ENCODE peak calls at places on chromosomes 1 and 21, in four cellular contexts. N is right lobe of liver, A is cardiac muscle cell, D is transverse colon. T is an unnamed sample. For H3K36me3 and H3K4me1, the result is how much of the 10 kb centered on the place peaks cover.

GRCh38 chr1:234973426-234974250 is 155.0 kb downstream of the TOMM20 start:
- DNase-seq in N (peak), A (no peak), D (no peak), T (peak)

GRCh38 chr1:97006044-97006676 is 284.6 kb downstream of the PTBP2 start:
- DNase-seq in N (no peak), A (no peak), D (no peak), T (no peak)

GRCh38 chr1:47262787-47263413 is 30.9 kb upstream of the TAL1 start:
- DNase-seq in N (peak), A (peak), D (peak), T (no peak)

GRCh38 chr1:178465011-178465410 is 31.8 kb downstream of the CLEC20A start:
- DNase-seq in N (no peak), A (no peak), D (no peak), T (no peak)

GRCh38 chr1:77536813-77537212 is 145.6 kb downstream of the ZZZ3 start:
- DNase-seq in N (no peak), A (no peak), D (no peak), T (no peak)

GRCh38 chr1:33439662-33440061 is 8.8 kb upstream of the PHC2 start:
- DNase-seq in N (no peak), A (no peak), D (no peak), T (no peak)

GRCh38 chr21:42594616-42595280 is 58.7 kb upstream of the PDE9A start:
- DNase-seq in N (no peak), A (no peak), D (no peak), T (no peak)

GRCh38 chr1:3790952-3791351 is 5.3 kb downstream of the LRRC47 start:
- DNase-seq in N (no peak), A (no peak), D (no peak), T (no peak)

GRCh38 chr1:179742291-179742690 is 800 bp upstream of the FAM163A start:
- DNase-seq in N (no peak), A (no peak), D (no peak), T (no peak)

GRCh38 chr1:18489417-18490143 is 8.8 kb downstream of the KLHDC7A start:
- DNase-seq in N (peak), A (no peak), D (no peak), T (no peak)

GRCh38 chr1:189185077-189185476 is 1292.6 kb downstream of the BRINP3 start:
- DNase-seq in N (no peak), A (no peak), D (no peak), T (no peak)

GRCh38 chr1:98205291-98206017 is 284.6 kb upstream of the DPYD start:
- DNase-seq in N (no peak), A (no peak), D (no peak), T (no peak)

GRCh38 chr1:43821471-43821870 is 112.1 kb upstream of the ARTN start:
- DNase-seq in N (no peak), A (no peak), D (no peak), T (no peak)

GRCh38 chr21:32554832-32555436 is 30.4 kb downstream of the TCP10L start:
- DNase-seq in N (no peak), A (no peak), D (no peak), T (no peak)

GRCh38 chr1:203048555-203049051 is 22.3 kb downstream of the PPFIA4 start:
- DNase-seq in N (no peak), A (peak), D (no peak), T (no peak)

GRCh38 chr1:85911742-85912141 is 203.5 kb upstream of the ZNHIT6 start:
- DNase-seq in N (no peak), A (no peak), D (no peak), T (no peak)

GRCh38 chr1:116393015-116393414 is 20.0 kb downstream of the ATP1A1 start:
- DNase-seq in N (no peak), A (no peak), D (no peak), T (no peak)

GRCh38 chr1:48228156-48228555 is 5.6 kb downstream of the SLC5A9 start:
- DNase-seq in N (peak), A (peak), D (no peak), T (no peak)

GRCh38 chr1:104195395-104195794 is 445.7 kb downstream of the AMY1C start:
- DNase-seq in N (no peak), A (no peak), D (no peak), T (no peak)

GRCh38 chr21:38888956-38889605 is 83.4 kb downstream of the ETS2 start:
- DNase-seq in N (no peak), A (no peak), D (no peak), T (no peak)

GRCh38 chr1:66489146-66489545 is 44.8 kb upstream of the SGIP1 start:
- DNase-seq in N (no peak), A (no peak), D (no peak), T (no peak)

GRCh38 chr1:81802601-81803422 is 2.1 kb downstream of the ADGRL2 start:
- DNase-seq in N (peak), A (peak), D (peak), T (peak)

GRCh38 chr1:152108899-152109222 is 6.4 kb downstream of the TCHH start:
- DNase-seq in N (no peak), A (no peak), D (no peak), T (no peak)

GRCh38 chr1:175217674-175218073 is 25.1 kb upstream of the KIAA0040 start:
- DNase-seq in N (no peak), A (no peak), D (no peak), T (no peak)

GRCh38 chr1:154326546-154327465 is 1.5 kb downstream of the ATP8B2 start:
- DNase-seq in N (no peak), A (no peak), D (no peak), T (no peak)

GRCh38 chr1:93605812-93606512 is 75.7 kb downstream of the BCAR3 start:
- DNase-seq in N (no peak), A (no peak), D (no peak), T (no peak)

GRCh38 chr1:43274804-43275180 is 5.0 kb downstream of the TMEM125 start:
- DNase-seq in N (peak), A (no peak), D (no peak), T (peak)

GRCh38 chr1:241459186-241459802 is 60.3 kb downstream of the FH start:
- DNase-seq in N (no peak), A (no peak), D (no peak), T (no peak)

GRCh38 chr1:77687519-77687906 is 5.1 kb upstream of the ZZZ3 start:
- DNase-seq in N (no peak), A (peak), D (no peak), T (peak)

GRCh38 chr1:169809370-169810095 is 14.8 kb upstream of the METTL18 start:
- DNase-seq in N (no peak), A (peak), D (no peak), T (no peak)

GRCh38 chr1:65059930-65060538 is 88.0 kb upstream of the AK4 start:
- DNase-seq in N (no peak), A (peak), D (no peak), T (no peak)

GRCh38 chr1:116817582-116818064 is 63.4 kb downstream of the CD2 start:
- DNase-seq in N (no peak), A (peak), D (peak), T (peak)

GRCh38 chr1:221782461-221782860 is 40.6 kb upstream of the DUSP10 start:
- DNase-seq in N (no peak), A (peak), D (no peak), T (no peak)

GRCh38 chr21:41559658-41560599 is 52.0 kb upstream of the TMPRSS2 start:
- DNase-seq in N (no peak), A (no peak), D (no peak), T (no peak)

GRCh38 chr1:35191429-35192055 is 1.4 kb downstream of the SFPQ start:
- DNase-seq in N (no peak), A (no peak), D (no peak), T (no peak)

GRCh38 chr1:203304391-203304918 is 864 bp upstream of the BTG2 start:
- DNase-seq in N (no peak), A (no peak), D (no peak), T (peak)

GRCh38 chr1:112702420-112703261 is 4.3 kb downstream of the RHOC start:
- DNase-seq in N (no peak), A (no peak), D (no peak), T (peak)

GRCh38 chr1:206912445-206913095 is 9.2 kb downstream of the FCMR start:
- DNase-seq in N (peak), A (peak), D (peak), T (no peak)
- H3K36me3 ChIP-seq in N (under half), A (under half), D (under half), T (under half)

DNA sequence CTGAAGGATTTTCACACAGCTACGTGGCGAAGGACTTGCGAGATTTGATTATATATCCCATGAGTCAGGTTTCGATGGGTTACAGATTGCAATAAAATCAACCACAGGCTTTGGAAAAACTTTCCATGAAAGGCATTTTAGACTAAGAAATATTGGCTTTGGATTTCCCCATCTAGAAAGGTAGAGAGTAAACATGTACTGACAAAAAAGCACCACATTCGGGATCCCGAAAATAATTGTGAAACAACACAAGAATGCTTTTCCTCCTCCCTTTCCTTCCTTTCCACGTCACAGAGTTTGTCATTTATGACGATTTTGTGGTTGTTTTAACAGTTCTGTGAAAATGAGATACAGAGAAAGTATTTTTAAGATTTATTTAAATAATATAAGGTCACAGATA is 38.5 kb downstream of the TGFB2 start:
- DNase-seq in N (no peak), A (no peak), D (no peak), T (no peak)
- H3K4me1 ChIP-seq in N (under half), A (half or more), D (under half), T (under half)

GRCh38 chr1:156598125-156598524 is 3.2 kb downstream of the GPATCH4 start:
- DNase-seq in N (no peak), A (no peak), D (no peak), T (no peak)
- H3K36me3 ChIP-seq in N (under half), A (under half), D (under half), T (half or more)

DNA sequence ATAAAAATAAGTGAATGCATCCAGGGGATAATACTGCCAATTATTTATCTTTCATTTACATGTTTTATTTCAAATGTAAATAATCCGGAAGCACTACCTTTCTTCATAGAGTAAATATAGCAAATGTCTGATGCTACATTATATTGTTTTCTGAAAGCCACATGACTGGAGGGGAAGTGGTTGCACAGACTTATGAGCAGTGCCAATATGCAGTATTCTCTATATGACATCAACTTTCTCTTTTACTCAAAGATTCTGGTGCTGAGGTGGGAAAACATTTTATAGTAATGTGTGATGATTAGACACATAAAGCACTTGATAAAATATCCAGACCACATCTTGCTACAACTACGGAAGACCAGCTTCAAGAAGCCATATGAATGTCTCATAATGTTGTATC is 314.7 kb downstream of the NEGR1 start:
- DNase-seq in N (no peak), A (no peak), D (no peak), T (no peak)
- H3K4me1 ChIP-seq in N (under half), A (under half), D (under half), T (under half)

GRCh38 chr1:6225651-6226050 is 10.1 kb downstream of the ICMT start:
- DNase-seq in N (no peak), A (no peak), D (no peak), T (no peak)
- H3K36me3 ChIP-seq in N (under half), A (under half), D (under half), T (half or more)

DNA sequence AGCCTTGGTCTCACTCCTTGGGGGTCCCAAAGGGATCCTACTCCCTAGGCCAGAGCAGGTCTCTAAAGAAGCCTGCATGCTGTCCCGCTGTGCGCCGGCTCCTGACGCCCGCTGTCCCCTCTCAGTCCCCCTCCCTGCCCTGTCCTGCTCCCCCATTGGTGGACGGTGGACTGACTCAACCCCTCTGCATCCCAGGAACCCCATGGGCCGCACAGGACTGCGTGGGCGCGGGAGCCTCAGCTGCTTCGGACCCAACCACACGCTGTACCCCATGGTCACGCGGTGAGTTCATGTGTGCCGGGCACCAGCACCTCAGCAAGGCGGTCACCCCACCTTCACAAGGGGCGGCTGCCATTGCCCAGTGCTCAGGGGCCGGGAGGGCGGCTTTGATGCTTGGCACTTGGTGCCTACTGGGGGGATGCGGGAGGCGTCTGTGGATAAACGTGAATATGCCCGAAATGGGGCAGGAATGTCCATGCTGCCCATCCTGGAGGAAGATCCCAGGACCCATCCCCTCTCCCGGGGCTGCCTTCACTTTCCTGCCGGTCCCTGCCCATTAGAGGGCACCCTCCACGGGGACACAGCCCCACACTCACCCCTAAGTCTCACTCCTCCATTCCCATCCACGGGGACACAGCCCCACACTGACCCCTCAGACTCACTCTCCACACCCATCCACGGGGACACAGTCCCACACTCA is 20.2 kb upstream of the LRRC3 start:
- DNase-seq in N (peak), A (no peak), D (peak), T (peak)
- H3K4me1 ChIP-seq in N (under half), A (under half), D (under half), T (under half)

DNA sequence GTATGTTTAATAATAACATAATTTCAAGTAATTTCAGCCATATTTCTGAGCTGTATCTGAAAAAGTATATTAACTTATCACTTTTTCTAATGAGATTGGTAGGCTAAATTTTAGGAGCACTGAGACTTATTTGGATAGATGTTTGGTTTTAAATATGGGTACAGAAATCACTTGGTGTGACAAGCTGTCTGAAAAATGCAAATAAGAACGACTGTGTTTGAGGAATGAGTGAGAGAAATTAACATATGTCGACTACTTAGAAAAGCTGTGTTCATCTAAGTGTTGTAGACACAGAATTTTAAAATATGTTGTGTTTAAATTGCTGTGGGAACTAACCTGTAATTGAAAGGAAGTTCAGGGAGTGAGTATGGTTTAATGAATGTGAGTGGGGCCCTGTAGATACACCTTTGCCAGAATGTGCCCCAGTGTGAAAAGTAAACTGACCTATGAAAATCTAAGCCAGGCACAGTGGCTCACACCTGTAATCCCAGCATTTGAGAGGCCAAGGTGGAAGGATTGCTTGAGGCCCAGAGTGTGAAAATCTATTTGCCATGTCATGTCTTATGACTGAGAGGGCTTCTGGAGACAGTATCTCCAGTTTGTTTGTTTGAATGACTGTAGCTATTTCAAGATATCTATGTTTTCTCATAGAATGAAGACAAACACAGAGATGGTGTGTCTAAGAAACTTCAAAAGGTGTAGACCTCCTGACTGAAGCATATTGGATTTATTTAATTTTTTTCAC is 53.8 kb upstream of the LRRC8C start:
- DNase-seq in N (no peak), A (no peak), D (no peak), T (no peak)
- H3K36me3 ChIP-seq in N (under half), A (under half), D (under half), T (under half)

T was measured in upper lobe of right lung.